ENCODE peak calls at places on chromosome 21, in five cellular contexts. F is HT1080; S is skeletal muscle cell; O is CD4-positive, alpha-beta T cell; I is AG09309. A is an unnamed sample.

GRCh38 chr21:31555741-31556191 is 103.7 kb upstream of the SOD1 start:
- DNase-seq in O (no peak), S (no peak), F (no peak), I (no peak), A (no peak)

GRCh38 chr21:26432410-26432809 is 140.7 kb downstream of the CYYR1 start:
- DNase-seq in I (no peak), O (no peak), F (no peak), S (no peak), A (no peak)

GRCh38 chr21:43961382-43961909 is 50.7 kb upstream of the TRAPPC10 start:
- DNase-seq in O (peak), S (no peak), F (no peak), I (no peak), A (no peak)

GRCh38 chr21:46559291-46559983 is 45.4 kb downstream of the S100B start:
- DNase-seq in F (no peak), O (peak), S (no peak), I (no peak), A (no peak)

GRCh38 chr21:39071623-39072214 is 111.5 kb downstream of the PSMG1 start:
- DNase-seq in S (no peak), F (no peak), O (no peak), I (peak), A (no peak)

GRCh38 chr21:14084068-14084501 is 126.7 kb downstream of the LIPI start:
- DNase-seq in I (no peak), S (no peak), O (no peak), F (no peak), A (no peak)

GRCh38 chr21:39193380-39193779 is 10.1 kb upstream of the PSMG1 start:
- DNase-seq in S (no peak), I (no peak), O (no peak), F (no peak), A (no peak)

GRCh38 chr21:45098867-45099266 is 24.5 kb downstream of the ADARB1 start:
- DNase-seq in F (no peak), S (no peak), O (no peak), I (no peak), A (no peak)

GRCh38 chr21:35351434-35351833 is 302.3 kb upstream of the RUNX1 start:
- DNase-seq in F (no peak), O (no peak), I (no peak), S (no peak), A (no peak)

GRCh38 chr21:42568834-42569731 is 55.4 kb downstream of the SLC37A1 start:
- DNase-seq in S (no peak), I (no peak), F (no peak), O (no peak), A (no peak)

GRCh38 chr21:46057710-46058241 is 40.1 kb upstream of the COL6A2 start:
- DNase-seq in S (no peak), O (no peak), I (no peak), F (no peak), A (no peak)

GRCh38 chr21:42669069-42669468 is 15.6 kb downstream of the PDE9A start:
- DNase-seq in F (no peak), O (no peak), I (no peak), S (no peak), A (no peak)

GRCh38 chr21:38993561-38993960 is 187.8 kb downstream of the ETS2 start:
- DNase-seq in F (peak), S (peak), I (peak), O (no peak), A (no peak)

GRCh38 chr21:42299324-42300044 is 15.7 kb downstream of the TFF3 start:
- DNase-seq in I (no peak), F (no peak), S (no peak), O (no peak), A (no peak)

GRCh38 chr21:36915014-36915700 is 51.3 kb downstream of the HLCS start:
- DNase-seq in S (no peak), I (no peak), F (no peak), O (no peak), A (no peak)

GRCh38 chr21:22796147-22796546 is 1797.9 kb downstream of the NCAM2 start:
- DNase-seq in I (no peak), O (no peak), F (no peak), S (no peak), A (no peak)

GRCh38 chr21:33299181-33299752 is 25.5 kb upstream of the IFNAR1 start:
- DNase-seq in I (no peak), S (no peak), O (peak), F (no peak), A (no peak)

GRCh38 chr21:36882776-36883175 is 83.7 kb downstream of the HLCS start:
- DNase-seq in I (no peak), O (no peak), S (no peak), F (no peak), A (no peak)

GRCh38 chr21:43880111-43880985 is 15.3 kb downstream of the AGPAT3 start:
- DNase-seq in I (no peak), S (no peak), O (no peak), F (peak), A (peak)

GRCh38 chr21:28099296-28099695 is 893.4 kb downstream of the LTN1 start:
- DNase-seq in F (no peak), O (no peak), I (no peak), S (peak), A (no peak)

GRCh38 chr21:42566524-42567180 is 53.0 kb downstream of the SLC37A1 start:
- DNase-seq in S (no peak), I (no peak), F (no peak), O (no peak), A (no peak)

GRCh38 chr21:45288441-45288841 is 746 bp upstream of the POFUT2 start:
- DNase-seq in S (no peak), O (no peak), F (no peak), I (no peak), A (no peak)

GRCh38 chr21:45990741-45991605 is 9.4 kb downstream of the COL6A1 start:
- DNase-seq in S (no peak), F (no peak), I (no peak), O (no peak), A (no peak)

GRCh38 chr21:29645666-29646553 is 293.9 kb downstream of the GRIK1 start:
- DNase-seq in O (no peak), F (no peak), I (no peak), S (no peak), A (no peak)

GRCh38 chr21:15121097-15121654 is 56.4 kb upstream of the NRIP1 start:
- DNase-seq in F (no peak), O (no peak), I (no peak), S (no peak), A (no peak)

GRCh38 chr21:36663033-36663855 is 35.7 kb upstream of the SIM2 start:
- DNase-seq in S (peak), F (no peak), O (no peak), I (no peak), A (no peak)

GRCh38 chr21:18801468-18801867 is 397.9 kb upstream of the TMPRSS15 start:
- DNase-seq in S (no peak), F (peak), I (no peak), O (no peak), A (peak)

GRCh38 chr21:43733529-43734071 is 14.7 kb downstream of the PDXK start:
- DNase-seq in F (no peak), O (no peak), S (peak), I (peak), A (no peak)

GRCh38 chr21:17646790-17647189 is 34.1 kb upstream of the BTG3 start:
- DNase-seq in I (no peak), O (no peak), S (no peak), F (no peak), A (no peak)

GRCh38 chr21:15820857-15821256 is 91.1 kb downstream of the USP25 start:
- DNase-seq in I (no peak), F (no peak), O (no peak), S (no peak), A (no peak)

GRCh38 chr21:45865106-45865835 is 116.3 kb upstream of the COL6A1 start:
- DNase-seq in F (peak), O (no peak), I (peak), S (peak), A (no peak)

GRCh38 chr21:44846485-44847260 is 26.8 kb downstream of the PTTG1IP start:
- DNase-seq in S (peak), O (peak), I (no peak), F (no peak), A (no peak)

GRCh38 chr21:41715649-41716321 is 51.1 kb downstream of the RIPK4 start:
- DNase-seq in S (no peak), O (no peak), F (peak), I (no peak), A (no peak)

GRCh38 chr21:45867041-45867630 is 114.4 kb upstream of the COL6A1 start:
- DNase-seq in O (no peak), F (no peak), I (no peak), S (no peak), A (no peak)

GRCh38 chr21:42357307-42357706 is 6.5 kb upstream of the TFF2 start:
- DNase-seq in O (no peak), F (no peak), I (no peak), S (no peak), A (no peak)

GRCh38 chr21:43369124-43369523 is 57.8 kb downstream of the SIK1 start:
- DNase-seq in O (no peak), S (peak), I (no peak), F (peak), A (no peak)

GRCh38 chr21:41366522-41367151 is 4.8 kb downstream of the MX2 start:
- DNase-seq in O (no peak), I (peak), S (peak), F (peak), A (peak)

GRCh38 chr21:21175798-21176334 is 177.7 kb downstream of the NCAM2 start:
- DNase-seq in I (no peak), F (no peak), S (no peak), O (no peak), A (no peak)